ENCODE peak calls at places on chromosomes 4 and X, in six cellular contexts. Y, I, E, G, T and Z are unnamed samples.
A peak's percentile ranks its signal among the peaks of the same experiment; 100 is the strongest.

GRCh38 chr4:76691767-76692689 is 205.9 kb downstream of the SOWAHB start:
- DNase-seq in T (no peak), I (no peak), E (no peak), Y (no peak), G (no peak), Z (no peak)

GRCh38 chrX:6849711-6850415 is 297.6 kb upstream of the STS start:
- DNase-seq in Y (no peak), I (no peak), T (no peak), E (no peak), G (no peak), Z (no peak)

GRCh38 chr4:54554339-54554990 is 103.3 kb upstream of the KIT start:
- DNase-seq in I (no peak), T (no peak), Y (no peak), G (no peak), E (no peak), Z (no peak)

GRCh38 chrX:13029831-13030771 is 14.3 kb downstream of the FAM9C start:
- DNase-seq in E (no peak), G (peak; percentile 15), Y (peak; percentile 60), I (peak; percentile 78), T (no peak), Z (no peak)

GRCh38 chr4:147366164-147366563 is 114.7 kb upstream of the EDNRA start:
- DNase-seq in I (no peak), Y (no peak), E (no peak), G (no peak), T (no peak), Z (no peak)

GRCh38 chr4:74540193-74540592 is 95.3 kb downstream of the AREG start:
- DNase-seq in I (no peak), Y (no peak), T (no peak), E (no peak), G (peak; percentile 55), Z (no peak)

GRCh38 chr4:139740531-139741041 is 75.0 kb downstream of the MGST2 start:
- DNase-seq in T (peak; percentile 17), G (peak; percentile 97), Y (no peak), E (peak; percentile 43), I (no peak), Z (peak; percentile 80)

GRCh38 chr4:120857312-120857711 is 65.2 kb downstream of the PRDM5 start:
- DNase-seq in T (no peak), I (no peak), G (peak; percentile 30), Y (no peak), E (no peak), Z (no peak)

GRCh38 chrX:74383611-74384010 is 37.7 kb upstream of the SLC16A2 start:
- DNase-seq in I (peak; percentile 70), E (peak; percentile 29), Y (peak; percentile 25), G (peak; percentile 71), T (peak; percentile 45), Z (peak; percentile 8)

GRCh38 chr4:161188578-161188977 is 975.2 kb downstream of the FSTL5 start:
- DNase-seq in T (no peak), Y (no peak), E (peak; percentile 73), I (no peak), G (no peak), Z (no peak)

GRCh38 chrX:40096395-40097091 is 1.2 kb downstream of the BCOR start:
- DNase-seq in T (no peak), G (peak; percentile 57), Y (no peak), E (no peak), I (peak; percentile 79), Z (peak; percentile 57)

GRCh38 chr4:129455462-129455861 is 359.5 kb downstream of the C4orf33 start:
- DNase-seq in T (no peak), Y (no peak), E (peak; percentile 88), I (no peak), G (no peak), Z (peak; percentile 78)

GRCh38 chrX:131970347-131970746 is 52.8 kb upstream of the STK26 start:
- DNase-seq in E (no peak), G (no peak), T (no peak), Y (no peak), I (no peak), Z (no peak)